ENCODE peak calls at places on chromosomes 5 and 9, in nine cellular contexts. U is stimulated activated CD4-positive, alpha-beta T cell treated with anti-CD3 and anti-CD28 coated beads, Interleukin-15, amount 100 ng/mL, for 48 hours; X is Ammon's horn; H is activated CD8-positive, alpha-beta memory T cell treated with anti-CD3 and anti-CD28 coated beads, Interleukin-2, amount 50 U/mL, for 4 hours; E is stimulated activated CD8-positive, alpha-beta memory T cell treated with anti-CD3 and anti-CD28 coated beads, Interleukin-15, amount 100 ng/mL, for 1 hour; J is OCI-M1; M is KBM-7; L is Peyer's patch; Q is HS-27A. O is an unnamed sample.

GRCh38 chr5:57277085-57277484 is 103.2 kb downstream of the GPBP1 start:
- DNase-seq in L (no peak), J (peak; percentile 47), E (no peak), Q (no peak), X (no peak), H (no peak), U (no peak), M (peak; percentile 34), O (no peak)

GRCh38 chr9:109966643-109967368 is 186.8 kb downstream of the PALM2AKAP2 start:
- DNase-seq in Q (no peak), M (no peak), E (no peak), H (no peak), X (no peak), L (no peak), J (no peak), U (no peak), O (no peak)

GRCh38 chr9:125442471-125442870 is 180.8 kb downstream of the GAPVD1 start:
- DNase-seq in M (no peak), Q (no peak), J (no peak), X (no peak), H (no peak), U (no peak), E (no peak), L (no peak), O (no peak)

GRCh38 chr9:33288828-33289483 is 1.4 kb upstream of the NFX1 start:
- DNase-seq in U (no peak), J (no peak), X (no peak), Q (no peak), M (no peak), L (no peak), E (no peak), H (peak; percentile 19), O (no peak)

GRCh38 chr9:83062011-83062652 is 810 bp downstream of the RASEF start:
- DNase-seq in L (peak; percentile 72), U (no peak), J (no peak), X (no peak), Q (no peak), M (no peak), H (no peak), E (no peak), O (no peak)

GRCh38 chr9:135858491-135859185 is 48.7 kb downstream of the CAMSAP1 start:
- DNase-seq in X (peak; percentile 47), M (no peak), J (no peak), L (no peak), E (no peak), U (no peak), Q (no peak), H (no peak), O (no peak)

GRCh38 chr5:137296213-137296702 is 202.9 kb downstream of the SPOCK1 start:
- DNase-seq in E (no peak), J (no peak), L (no peak), U (no peak), Q (no peak), M (no peak), X (no peak), H (no peak), O (no peak)

GRCh38 chr5:75681125-75681830 is 36.0 kb downstream of the POC5 start:
- DNase-seq in M (peak; percentile 52), X (no peak), L (no peak), U (no peak), E (no peak), H (no peak), J (peak; percentile 75), Q (no peak), O (no peak)

GRCh38 chr5:95385334-95385733 is 5.8 kb upstream of the FAM81B start:
- DNase-seq in J (no peak), M (no peak), U (no peak), L (no peak), H (no peak), X (no peak), E (no peak), Q (no peak), O (no peak)

GRCh38 chr9:111648066-111648465 is 13.3 kb upstream of the GNG10 start:
- DNase-seq in X (no peak), Q (no peak), E (no peak), H (no peak), L (no peak), U (no peak), J (no peak), M (no peak), O (no peak)

GRCh38 chr9:114779352-114779845 is 26.4 kb downstream of the TNFSF15 start:
- DNase-seq in J (no peak), E (no peak), U (no peak), L (peak; percentile 95), X (no peak), Q (peak; percentile 57), M (no peak), H (no peak), O (peak; percentile 68)

GRCh38 chr9:107351382-107352045 is 68.4 kb downstream of the RAD23B start:
- DNase-seq in Q (no peak), L (no peak), U (no peak), M (no peak), X (no peak), H (no peak), J (no peak), E (no peak), O (no peak)

GRCh38 chr5:137113161-137113560 is 386.0 kb downstream of the SPOCK1 start:
- DNase-seq in H (no peak), M (no peak), X (no peak), E (no peak), L (no peak), U (no peak), Q (no peak), J (no peak), O (no peak)

GRCh38 chr5:140109050-140109817 is 4.7 kb upstream of the PURA start:
- DNase-seq in E (no peak), H (no peak), X (peak; percentile 21), U (no peak), J (no peak), Q (no peak), L (no peak), M (no peak), O (no peak)

GRCh38 chr9:33076031-33076359 is 479 bp downstream of the SMU1 start:
- DNase-seq in M (no peak), L (no peak), X (no peak), Q (no peak), H (no peak), U (no peak), J (peak; percentile 59), E (no peak), O (no peak)

GRCh38 chr5:130605200-130605599 is 559.9 kb downstream of the HINT1 start:
- DNase-seq in L (no peak), M (peak; percentile 15), E (no peak), H (no peak), Q (no peak), J (peak; percentile 60), X (no peak), U (no peak), O (no peak)

GRCh38 chr5:41761663-41762062 is 108.6 kb downstream of the OXCT1 start:
- DNase-seq in M (no peak), L (no peak), Q (no peak), J (no peak), H (no peak), E (no peak), U (no peak), X (no peak), O (no peak)

GRCh38 chr5:59401637-59402036 is 491.9 kb downstream of the PDE4D start:
- DNase-seq in X (no peak), Q (no peak), U (no peak), L (no peak), E (no peak), J (no peak), M (no peak), H (no peak), O (no peak)

GRCh38 chr5:77777281-77777892 is 1.2 kb upstream of the TBCA start:
- DNase-seq in X (no peak), J (no peak), U (no peak), E (no peak), Q (no peak), M (no peak), L (no peak), H (no peak), O (no peak)

GRCh38 chr9:95012035-95012708 is 285.7 kb downstream of the AOPEP start:
- DNase-seq in H (no peak), E (no peak), U (no peak), M (no peak), Q (no peak), X (no peak), L (no peak), J (no peak), O (no peak)

GRCh38 chr9:126367139-126367538 is 40.5 kb downstream of the MVB12B start:
- DNase-seq in E (no peak), H (no peak), J (no peak), Q (no peak), X (no peak), U (no peak), L (no peak), M (no peak), O (no peak)

GRCh38 chr9:92934321-92934720 is 13.0 kb upstream of the FGD3 start:
- DNase-seq in H (no peak), L (no peak), U (no peak), E (no peak), M (no peak), X (no peak), Q (no peak), J (peak; percentile 37), O (no peak)

GRCh38 chr5:16596541-16596940 is 20.3 kb downstream of the RETREG1 start:
- DNase-seq in U (no peak), J (no peak), H (no peak), Q (peak; percentile 5), L (no peak), M (no peak), E (no peak), X (no peak), O (no peak)

GRCh38 chr5:989961-990530 is 18.6 kb upstream of the NKD2 start:
- DNase-seq in E (no peak), L (peak; percentile 50), X (peak; percentile 80), M (peak; percentile 39), U (no peak), Q (no peak), H (no peak), J (peak; percentile 14), O (peak; percentile 83)

GRCh38 chr9:134624119-134624826 is 17.3 kb upstream of the COL5A1 start:
- DNase-seq in H (peak; percentile 11), X (no peak), E (no peak), M (no peak), U (no peak), J (no peak), Q (no peak), L (peak; percentile 28), O (peak; percentile 53)

GRCh38 chr9:23587433-23587832 is 238.6 kb downstream of the ELAVL2 start:
- DNase-seq in J (peak; percentile 80), L (no peak), X (peak; percentile 81), M (no peak), H (no peak), U (no peak), E (no peak), Q (no peak), O (peak; percentile 57)

GRCh38 chr5:102611312-102611711 is 112.5 kb upstream of the SLCO6A1 start:
- DNase-seq in U (no peak), X (no peak), E (no peak), J (peak; percentile 9), M (no peak), L (no peak), Q (no peak), H (no peak), O (no peak)

GRCh38 chr5:95043648-95044047 is 241.2 kb downstream of the MCTP1 start:
- DNase-seq in U (no peak), X (no peak), J (no peak), E (no peak), H (no peak), M (no peak), Q (no peak), L (no peak), O (no peak)

GRCh38 chr9:36276840-36277239 is 18.6 kb upstream of the GNE start:
- DNase-seq in L (no peak), H (no peak), Q (peak; percentile 66), E (no peak), X (no peak), J (peak; percentile 66), M (no peak), U (no peak), O (no peak)

GRCh38 chr5:181084631-181085195 is 44.6 kb downstream of the BTNL9 start:
- DNase-seq in U (no peak), J (no peak), Q (no peak), E (no peak), L (no peak), M (no peak), X (no peak), H (no peak), O (no peak)

GRCh38 chr5:17365756-17366155 is 132.3 kb upstream of the TAF11L2 start:
- DNase-seq in L (no peak), H (no peak), U (no peak), M (no peak), J (no peak), E (no peak), X (peak; percentile 63), Q (no peak), O (no peak)

O was measured in sciatic nerve.